ENCODE peak calls at places on chromosomes 2 and 18, in eight cellular contexts. One of them, this sample, is unnamed.

GRCh38 chr2:143730155-143730949 is 601.1 kb downstream of the ARHGAP15 start:
- DNase-seq in spleen: no peak
- DNase-seq in ovary: no peak
- DNase-seq in neural progenitor cell: no peak
- DNase-seq in mammary epithelial cell: peak
- DNase-seq in bronchial epithelial cell: peak
- DNase-seq in fibroblast of mammary gland: peak
- DNase-seq in NB4: peak
- DNase-seq in this sample: peak

GRCh38 chr2:25337276-25337675 is 4.4 kb downstream of the DNMT3A start:
- DNase-seq in bronchial epithelial cell: no peak
- DNase-seq in mammary epithelial cell: no peak
- DNase-seq in neural progenitor cell: no peak
- DNase-seq in NB4: no peak
- DNase-seq in ovary: peak
- DNase-seq in fibroblast of mammary gland: no peak
- DNase-seq in spleen: peak
- DNase-seq in this sample: no peak

GRCh38 chr18:54740146-54740844 is 88.0 kb upstream of the RAB27B start:
- DNase-seq in mammary epithelial cell: peak
- DNase-seq in spleen: no peak
- DNase-seq in NB4: no peak
- DNase-seq in neural progenitor cell: no peak
- DNase-seq in fibroblast of mammary gland: peak
- DNase-seq in ovary: no peak
- DNase-seq in bronchial epithelial cell: peak
- DNase-seq in this sample: peak

GRCh38 chr2:16069663-16069932 is 129.2 kb downstream of the MYCN start:
- DNase-seq in spleen: no peak
- DNase-seq in mammary epithelial cell: peak
- DNase-seq in bronchial epithelial cell: no peak
- DNase-seq in ovary: peak
- DNase-seq in fibroblast of mammary gland: no peak
- DNase-seq in neural progenitor cell: no peak
- DNase-seq in NB4: no peak
- DNase-seq in this sample: no peak

GRCh38 chr2:24117902-24118301 is 5.2 kb downstream of the PFN4 start:
- DNase-seq in mammary epithelial cell: no peak
- DNase-seq in ovary: no peak
- DNase-seq in fibroblast of mammary gland: no peak
- DNase-seq in neural progenitor cell: no peak
- DNase-seq in spleen: no peak
- DNase-seq in bronchial epithelial cell: no peak
- DNase-seq in NB4: no peak
- DNase-seq in this sample: no peak

GRCh38 chr18:41955688-41956087 is 654 bp downstream of the PIK3C3 start:
- DNase-seq in spleen: no peak
- DNase-seq in neural progenitor cell: no peak
- DNase-seq in mammary epithelial cell: peak
- DNase-seq in NB4: peak
- DNase-seq in ovary: no peak
- DNase-seq in bronchial epithelial cell: peak
- DNase-seq in fibroblast of mammary gland: no peak
- DNase-seq in this sample: no peak

GRCh38 chr2:73085691-73086090 is 14.2 kb upstream of the SFXN5 start:
- DNase-seq in fibroblast of mammary gland: peak
- DNase-seq in NB4: peak
- DNase-seq in spleen: peak
- DNase-seq in mammary epithelial cell: peak
- DNase-seq in neural progenitor cell: peak
- DNase-seq in bronchial epithelial cell: peak
- DNase-seq in ovary: peak
- DNase-seq in this sample: peak

GRCh38 chr2:11697103-11697871 is 27.3 kb upstream of the NTSR2 start:
- DNase-seq in mammary epithelial cell: peak
- DNase-seq in neural progenitor cell: peak
- DNase-seq in spleen: peak
- DNase-seq in NB4: peak
- DNase-seq in bronchial epithelial cell: peak
- DNase-seq in ovary: peak
- DNase-seq in fibroblast of mammary gland: peak
- DNase-seq in this sample: peak

GRCh38 chr2:127853667-127854066 is 4.3 kb downstream of the POLR2D start:
- DNase-seq in ovary: no peak
- DNase-seq in fibroblast of mammary gland: no peak
- DNase-seq in spleen: no peak
- DNase-seq in NB4: no peak
- DNase-seq in mammary epithelial cell: peak
- DNase-seq in neural progenitor cell: no peak
- DNase-seq in bronchial epithelial cell: peak
- DNase-seq in this sample: no peak

GRCh38 chr2:236512902-236513433 is 56.7 kb upstream of the ACKR3 start:
- DNase-seq in bronchial epithelial cell: peak
- DNase-seq in neural progenitor cell: peak
- DNase-seq in spleen: peak
- DNase-seq in ovary: peak
- DNase-seq in fibroblast of mammary gland: peak
- DNase-seq in mammary epithelial cell: peak
- DNase-seq in NB4: peak
- DNase-seq in this sample: peak

GRCh38 chr2:121903037-121903689 is 147.7 kb downstream of the TSN start:
- DNase-seq in neural progenitor cell: no peak
- DNase-seq in bronchial epithelial cell: no peak
- DNase-seq in NB4: no peak
- DNase-seq in mammary epithelial cell: no peak
- DNase-seq in spleen: no peak
- DNase-seq in ovary: no peak
- DNase-seq in fibroblast of mammary gland: no peak
- DNase-seq in this sample: peak

GRCh38 chr2:224039080-224039769 is at the start of gene SERPINE2:
- DNase-seq in neural progenitor cell: peak
- DNase-seq in spleen: peak
- DNase-seq in fibroblast of mammary gland: peak
- DNase-seq in NB4: peak
- DNase-seq in ovary: peak
- DNase-seq in bronchial epithelial cell: peak
- DNase-seq in mammary epithelial cell: peak
- DNase-seq in this sample: peak
- TF ChIP-seq CTCF in neural progenitor cell: peak
- TF ChIP-seq CTCF in spleen: no peak
- TF ChIP-seq CTCF in fibroblast of mammary gland: peak
- TF ChIP-seq CTCF in NB4: peak
- TF ChIP-seq CTCF in ovary: peak
- TF ChIP-seq CTCF in bronchial epithelial cell: peak
- TF ChIP-seq CTCF in mammary epithelial cell: peak
- TF ChIP-seq CTCF in this sample: peak

GRCh38 chr2:223007531-223007930 is 44.5 kb upstream of the KCNE4 start:
- DNase-seq in neural progenitor cell: no peak
- DNase-seq in spleen: no peak
- DNase-seq in mammary epithelial cell: peak
- DNase-seq in fibroblast of mammary gland: peak
- DNase-seq in NB4: no peak
- DNase-seq in ovary: no peak
- DNase-seq in bronchial epithelial cell: peak
- DNase-seq in this sample: no peak
- H3K4me3 ChIP-seq in neural progenitor cell: no peak
- H3K4me3 ChIP-seq in spleen: no peak
- H3K4me3 ChIP-seq in mammary epithelial cell: no peak
- H3K4me3 ChIP-seq in fibroblast of mammary gland: no peak
- H3K4me3 ChIP-seq in NB4: no peak
- H3K4me3 ChIP-seq in ovary: no peak
- H3K4me3 ChIP-seq in bronchial epithelial cell: no peak
- H3K4me3 ChIP-seq in this sample: no peak

GRCh38 chr2:184119920-184120820 is 478.2 kb upstream of the ZNF804A start:
- DNase-seq in neural progenitor cell: no peak
- DNase-seq in mammary epithelial cell: no peak
- DNase-seq in fibroblast of mammary gland: peak
- DNase-seq in bronchial epithelial cell: no peak
- DNase-seq in NB4: no peak
- DNase-seq in spleen: no peak
- DNase-seq in ovary: no peak
- DNase-seq in this sample: no peak

GRCh38 chr2:184125867-184126266 is 472.5 kb upstream of the ZNF804A start:
- DNase-seq in neural progenitor cell: no peak
- DNase-seq in ovary: no peak
- DNase-seq in mammary epithelial cell: no peak
- DNase-seq in NB4: no peak
- DNase-seq in spleen: no peak
- DNase-seq in fibroblast of mammary gland: no peak
- DNase-seq in bronchial epithelial cell: no peak
- DNase-seq in this sample: no peak
- TF ChIP-seq CTCF in neural progenitor cell: no peak
- TF ChIP-seq CTCF in ovary: no peak
- TF ChIP-seq CTCF in mammary epithelial cell: peak
- TF ChIP-seq CTCF in NB4: no peak
- TF ChIP-seq CTCF in spleen: no peak
- TF ChIP-seq CTCF in fibroblast of mammary gland: no peak
- TF ChIP-seq CTCF in bronchial epithelial cell: no peak
- TF ChIP-seq CTCF in this sample: no peak

DNA sequence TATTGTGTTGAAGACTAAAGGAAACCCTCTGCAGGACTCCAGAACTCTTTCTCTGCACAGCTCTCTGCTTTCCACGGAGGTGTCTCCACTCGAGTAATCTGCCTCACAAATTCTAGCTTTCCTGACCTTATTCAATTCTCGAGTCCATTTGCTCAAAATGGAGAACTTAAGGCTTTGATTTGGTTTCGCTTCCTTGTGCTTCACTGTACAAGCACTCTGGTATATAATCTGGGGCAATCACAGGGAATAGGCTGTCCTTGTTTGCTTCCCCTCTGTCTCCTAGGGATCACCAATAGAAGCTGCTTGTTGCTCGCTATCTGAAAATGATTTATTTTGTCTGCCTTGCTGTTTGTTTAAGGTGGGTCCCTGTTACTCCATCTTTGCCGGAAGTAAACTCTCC is 129.1 kb upstream of the DOCK10 start:
- DNase-seq in neural progenitor cell: no peak
- DNase-seq in NB4: peak
- DNase-seq in ovary: no peak
- DNase-seq in bronchial epithelial cell: no peak
- DNase-seq in spleen: no peak
- DNase-seq in fibroblast of mammary gland: no peak
- DNase-seq in mammary epithelial cell: no peak
- DNase-seq in this sample: no peak
- H3K4me3 ChIP-seq in neural progenitor cell: no peak
- H3K4me3 ChIP-seq in NB4: no peak
- H3K4me3 ChIP-seq in ovary: no peak
- H3K4me3 ChIP-seq in bronchial epithelial cell: no peak
- H3K4me3 ChIP-seq in spleen: no peak
- H3K4me3 ChIP-seq in fibroblast of mammary gland: no peak
- H3K4me3 ChIP-seq in mammary epithelial cell: no peak
- H3K4me3 ChIP-seq in this sample: no peak

GRCh38 chr2:238339814-238340213 is 19.5 kb downstream of the TRAF3IP1 start:
- DNase-seq in NB4: peak
- DNase-seq in spleen: no peak
- DNase-seq in ovary: no peak
- DNase-seq in fibroblast of mammary gland: no peak
- DNase-seq in bronchial epithelial cell: no peak
- DNase-seq in mammary epithelial cell: no peak
- DNase-seq in neural progenitor cell: no peak
- DNase-seq in this sample: no peak
- TF ChIP-seq CTCF in NB4: no peak
- TF ChIP-seq CTCF in spleen: no peak
- TF ChIP-seq CTCF in ovary: no peak
- TF ChIP-seq CTCF in fibroblast of mammary gland: no peak
- TF ChIP-seq CTCF in bronchial epithelial cell: peak
- TF ChIP-seq CTCF in mammary epithelial cell: peak
- TF ChIP-seq CTCF in neural progenitor cell: no peak
- TF ChIP-seq CTCF in this sample: peak

GRCh38 chr18:49072524-49072934 is 121.8 kb upstream of the SMAD7 start:
- DNase-seq in mammary epithelial cell: no peak
- DNase-seq in bronchial epithelial cell: peak
- DNase-seq in NB4: no peak
- DNase-seq in spleen: no peak
- DNase-seq in ovary: no peak
- DNase-seq in neural progenitor cell: no peak
- DNase-seq in fibroblast of mammary gland: peak
- DNase-seq in this sample: peak
- H3K4me3 ChIP-seq in mammary epithelial cell: no peak
- H3K4me3 ChIP-seq in bronchial epithelial cell: no peak
- H3K4me3 ChIP-seq in NB4: no peak
- H3K4me3 ChIP-seq in spleen: no peak
- H3K4me3 ChIP-seq in ovary: no peak
- H3K4me3 ChIP-seq in neural progenitor cell: no peak
- H3K4me3 ChIP-seq in fibroblast of mammary gland: no peak
- H3K4me3 ChIP-seq in this sample: peak

GRCh38 chr2:138829326-138829725 is 49.1 kb upstream of the NXPH2 start:
- DNase-seq in bronchial epithelial cell: peak
- DNase-seq in neural progenitor cell: peak
- DNase-seq in mammary epithelial cell: peak
- DNase-seq in fibroblast of mammary gland: peak
- DNase-seq in ovary: peak
- DNase-seq in spleen: no peak
- DNase-seq in NB4: peak
- DNase-seq in this sample: no peak
- TF ChIP-seq CTCF in bronchial epithelial cell: peak
- TF ChIP-seq CTCF in neural progenitor cell: peak
- TF ChIP-seq CTCF in mammary epithelial cell: peak
- TF ChIP-seq CTCF in fibroblast of mammary gland: peak
- TF ChIP-seq CTCF in ovary: no peak
- TF ChIP-seq CTCF in spleen: no peak
- TF ChIP-seq CTCF in NB4: peak
- TF ChIP-seq CTCF in this sample: peak

GRCh38 chr18:61582205-61582710 is 249.0 kb downstream of the CDH20 start:
- DNase-seq in mammary epithelial cell: no peak
- DNase-seq in spleen: no peak
- DNase-seq in bronchial epithelial cell: no peak
- DNase-seq in ovary: no peak
- DNase-seq in NB4: no peak
- DNase-seq in fibroblast of mammary gland: no peak
- DNase-seq in neural progenitor cell: no peak
- DNase-seq in this sample: no peak
- H3K4me3 ChIP-seq in mammary epithelial cell: peak
- H3K4me3 ChIP-seq in spleen: peak
- H3K4me3 ChIP-seq in bronchial epithelial cell: peak
- H3K4me3 ChIP-seq in ovary: peak
- H3K4me3 ChIP-seq in NB4: no peak
- H3K4me3 ChIP-seq in fibroblast of mammary gland: peak
- H3K4me3 ChIP-seq in neural progenitor cell: peak
- H3K4me3 ChIP-seq in this sample: peak

GRCh38 chr2:115908731-115909130 is 1466.3 kb downstream of the DPP10 start:
- DNase-seq in mammary epithelial cell: no peak
- DNase-seq in NB4: no peak
- DNase-seq in bronchial epithelial cell: no peak
- DNase-seq in spleen: no peak
- DNase-seq in ovary: no peak
- DNase-seq in fibroblast of mammary gland: no peak
- DNase-seq in neural progenitor cell: no peak
- DNase-seq in this sample: no peak

GRCh38 chr2:115910270-115910669 is 1467.8 kb downstream of the DPP10 start:
- DNase-seq in bronchial epithelial cell: no peak
- DNase-seq in neural progenitor cell: peak
- DNase-seq in ovary: no peak
- DNase-seq in NB4: peak
- DNase-seq in mammary epithelial cell: no peak
- DNase-seq in spleen: no peak
- DNase-seq in fibroblast of mammary gland: no peak
- DNase-seq in this sample: no peak
- TF ChIP-seq CTCF in bronchial epithelial cell: no peak
- TF ChIP-seq CTCF in neural progenitor cell: peak
- TF ChIP-seq CTCF in ovary: no peak
- TF ChIP-seq CTCF in NB4: peak
- TF ChIP-seq CTCF in mammary epithelial cell: no peak
- TF ChIP-seq CTCF in spleen: no peak
- TF ChIP-seq CTCF in fibroblast of mammary gland: no peak
- TF ChIP-seq CTCF in this sample: no peak